ENCODE peak calls at places on chromosomes 3 and 15, in five cellular contexts. W is AG04450, I is transverse colon, H is lung, X is pancreas. N is an unnamed sample.

GRCh38 chr15:43276563-43277200 is 10.0 kb upstream of the TGM5 start:
- DNase-seq in W (no peak), X (no peak), H (no peak), I (no peak), N (peak; percentile 1)

GRCh38 chr3:32424581-32425250 is 33.1 kb downstream of the CMTM7 start:
- DNase-seq in I (no peak), X (no peak), H (no peak), W (no peak), N (peak; percentile 37)

GRCh38 chr15:84929795-84930371 is 45.4 kb downstream of the SLC28A1 start:
- DNase-seq in I (peak; percentile 85), H (no peak), X (peak; percentile 36), W (no peak), N (peak; percentile 89)

GRCh38 chr3:64911138-64911537 is 223.3 kb upstream of the ADAMTS9 start:
- DNase-seq in I (no peak), W (no peak), H (no peak), X (no peak), N (no peak)

GRCh38 chr3:123036352-123037014 is 8.9 kb upstream of the SEMA5B start:
- DNase-seq in X (no peak), I (no peak), H (no peak), W (peak; percentile 8), N (no peak)

GRCh38 chr3:177126015-177126773 is 71.1 kb downstream of the TBL1XR1 start:
- DNase-seq in X (no peak), W (no peak), I (no peak), H (no peak), N (no peak)

GRCh38 chr3:108202080-108202479 is 20.1 kb downstream of the IFT57 start:
- DNase-seq in H (no peak), W (no peak), X (no peak), I (no peak), N (no peak)

GRCh38 chr3:77081240-77081661 is 41.4 kb downstream of the ROBO2 start:
- DNase-seq in I (no peak), X (peak; percentile 61), W (peak; percentile 36), H (peak; percentile 65), N (no peak)

GRCh38 chr3:27632431-27633223 is 89.5 kb downstream of the EOMES start:
- DNase-seq in H (peak; percentile 46), X (peak; percentile 42), I (peak; percentile 48), W (peak; percentile 26), N (peak; percentile 77)

GRCh38 chr3:127740136-127740915 is 67.6 kb downstream of the ABTB1 start:
- DNase-seq in W (no peak), H (no peak), X (no peak), I (no peak), N (no peak)

GRCh38 chr3:127741246-127741645 is 68.5 kb downstream of the ABTB1 start:
- DNase-seq in W (no peak), H (no peak), X (no peak), I (no peak), N (no peak)

GRCh38 chr3:127738192-127738840 is 65.6 kb downstream of the ABTB1 start:
- DNase-seq in H (no peak), W (no peak), I (peak; percentile 56), X (peak; percentile 40), N (peak; percentile 62)

GRCh38 chr3:127741690-127742089 is 68.9 kb downstream of the ABTB1 start:
- DNase-seq in H (no peak), X (no peak), W (no peak), I (no peak), N (no peak)

GRCh38 chr3:127739347-127740135 is 66.8 kb downstream of the ABTB1 start:
- DNase-seq in H (no peak), I (no peak), X (no peak), W (no peak), N (no peak)
- H3K4me3 ChIP-seq in H (no peak overlapping the region), I (no peak overlapping the region), X (no peak overlapping the region), W (no peak overlapping the region), N (no peak overlapping the region)

DNA sequence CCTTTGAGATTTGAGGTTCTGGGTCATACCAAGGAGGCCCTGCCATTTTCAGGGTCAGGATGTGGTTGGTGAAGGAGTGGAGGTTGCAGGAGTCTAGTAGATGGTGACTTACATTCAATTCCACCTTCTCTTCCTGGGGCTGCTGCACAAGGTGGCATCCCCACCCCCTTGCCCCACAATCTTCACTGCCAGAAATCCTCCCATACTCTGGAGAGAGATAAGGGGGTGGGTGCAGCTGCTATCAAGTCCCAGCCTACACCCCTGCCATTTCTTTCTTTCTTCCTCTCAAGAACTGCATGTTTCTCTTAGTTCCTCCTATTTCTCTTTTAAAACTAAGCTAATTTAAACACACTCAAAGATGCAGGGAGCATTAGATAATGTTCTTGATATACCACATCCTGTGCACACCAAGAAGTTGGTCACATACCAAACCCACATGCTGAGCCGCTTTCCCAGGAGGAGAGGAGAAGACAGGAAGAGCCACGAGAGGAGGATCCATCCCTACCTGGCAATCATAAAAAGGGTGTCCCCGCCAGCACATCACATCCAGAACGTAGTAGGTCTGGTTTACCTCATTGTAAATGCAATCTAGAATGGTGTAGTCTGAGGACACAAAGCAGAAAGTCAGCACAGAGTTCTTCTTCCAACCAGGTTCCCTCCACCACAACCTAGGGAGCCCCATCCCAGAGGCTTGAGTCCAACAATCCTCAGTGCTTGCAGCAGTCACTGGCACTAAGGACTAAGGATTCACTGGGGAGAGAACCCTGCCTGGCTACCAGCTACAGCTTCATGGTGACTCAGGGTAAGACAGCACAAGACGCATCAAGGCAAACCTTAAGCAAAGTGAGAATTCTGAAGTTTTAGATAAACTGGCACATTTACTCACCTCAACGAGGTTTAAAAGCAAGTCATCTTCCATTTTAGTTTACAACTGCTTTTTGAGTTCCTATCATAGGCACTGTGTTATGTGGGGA is 18.5 kb downstream of the SNUPN start:
- DNase-seq in H (no peak), I (peak; percentile 45), X (no peak), W (no peak), N (peak; percentile 41)
- H3K9me3 ChIP-seq in H (no peaks in the 10 kb centered on the region), I (no peaks in the 10 kb centered on the region), X (no peaks in the 10 kb centered on the region), W (no peaks in the 10 kb centered on the region), N (no peaks in the 10 kb centered on the region)

GRCh38 chr15:101295607-101296225 is 668 bp upstream of the SNRPA1 start:
- DNase-seq in W (peak; percentile 32), H (no peak), I (peak; percentile 51), X (no peak), N (peak; percentile 71)

GRCh38 chr15:101293122-101293521 is 1.9 kb downstream of the SNRPA1 start:
- DNase-seq in X (no peak), W (no peak), H (no peak), I (no peak), N (peak; percentile 60)

GRCh38 chr15:101294731-101295606 is at the start of gene SNRPA1:
- DNase-seq in X (peak; percentile 98), I (peak; percentile 98), W (peak; percentile 81), H (peak; percentile 98), N (peak; percentile 99)

GRCh38 chr15:101296418-101297405 is 1.7 kb upstream of the SNRPA1 start:
- DNase-seq in H (no peak), I (no peak), W (no peak), X (no peak), N (no peak)
- H3K4me3 ChIP-seq in H (no peak overlapping the region), I (no peak overlapping the region), W (peak overlapping the region; percentile 65), X (no peak overlapping the region), N (peak overlapping the region; percentile 70)

GRCh38 chr15:27088584-27089232 is 117.7 kb downstream of the GABRG3 start:
- DNase-seq in W (no peak), I (no peak), X (no peak), H (no peak), N (no peak)

GRCh38 chr15:27089233-27089586 is 118.2 kb downstream of the GABRG3 start:
- DNase-seq in I (no peak), H (no peak), X (no peak), W (no peak), N (no peak)

GRCh38 chr15:27087651-27088583 is 116.9 kb downstream of the GABRG3 start:
- DNase-seq in X (no peak), I (no peak), W (no peak), H (no peak), N (no peak)

GRCh38 chr15:27086146-27086545 is 115.2 kb downstream of the GABRG3 start:
- DNase-seq in W (no peak), X (no peak), I (no peak), H (no peak), N (no peak)

DNA sequence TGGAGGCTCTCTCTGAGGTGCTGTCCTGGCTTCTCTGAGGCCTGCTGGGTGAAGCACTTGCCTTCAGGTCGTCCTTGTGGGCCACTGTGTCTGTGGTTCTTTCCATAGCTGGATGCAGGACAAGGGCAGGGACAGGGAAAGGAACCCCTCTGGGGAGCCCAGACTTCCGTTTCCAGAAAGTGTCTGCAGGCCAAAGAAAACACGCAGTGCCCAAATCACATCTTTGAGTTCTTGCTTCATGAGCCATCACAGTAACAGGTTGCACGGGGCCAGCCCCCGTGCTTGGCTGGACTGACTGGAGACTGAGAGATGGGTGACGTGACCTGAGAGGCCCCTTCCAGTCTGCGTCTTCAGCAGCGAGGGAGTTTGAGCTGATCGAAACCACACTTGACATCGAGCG is 115.8 kb downstream of the GABRG3 start:
- DNase-seq in X (no peak), W (no peak), H (no peak), I (no peak), N (no peak)
- H3K9me3 ChIP-seq in X (no peaks in the 10 kb centered on the region), W (peaks cover 28% of the 10 kb centered on the region), H (no peaks in the 10 kb centered on the region), I (peaks cover 3% of the 10 kb centered on the region), N (peaks cover 4% of the 10 kb centered on the region)

GRCh38 chr3:49869525-49870126 is at the start of gene CAMKV:
- DNase-seq in I (no peak), H (no peak), W (no peak), X (no peak), N (no peak)
- H3K4me3 ChIP-seq in I (no peak within 1 kb of the TSS), H (no peak within 1 kb of the TSS), W (peak within 1 kb of the TSS; percentile 20), X (no peak within 1 kb of the TSS), N (peak within 1 kb of the TSS; percentile 25)